ENCODE peak calls at places on chromosomes 3 and 15, in four cellular contexts. S is HepG2, W is K562, I is GM12878. R is an unnamed sample.

GRCh38 chr3:170608475-170608874 is 22.6 kb upstream of the SLC7A14 start:
- DNase-seq in S (no peak), W (no peak), I (no peak), R (no peak)

GRCh38 chr3:109369510-109369909 is 32.2 kb upstream of the DPPA4 start:
- DNase-seq in W (peak), I (no peak), S (peak), R (peak)

GRCh38 chr15:45401665-45402161 is 23.4 kb upstream of the GATM start:
- DNase-seq in W (no peak), S (no peak), I (no peak), R (no peak)

GRCh38 chr15:83943043-83943442 is 289.1 kb downstream of the ADAMTSL3 start:
- DNase-seq in W (no peak), S (no peak), I (no peak), R (no peak)

GRCh38 chr15:32784571-32784970 is 66.8 kb downstream of the GREM1 start:
- DNase-seq in I (no peak), S (no peak), W (no peak), R (no peak)

GRCh38 chr3:65484964-65485363 is 553.8 kb downstream of the MAGI1 start:
- DNase-seq in I (no peak), W (no peak), S (no peak), R (no peak)

GRCh38 chr15:76829939-76830338 is 75.2 kb downstream of the SCAPER start:
- DNase-seq in I (no peak), S (no peak), W (no peak), R (no peak)

GRCh38 chr3:137616019-137616418 is 148.1 kb upstream of the SOX14 start:
- DNase-seq in I (no peak), W (no peak), S (no peak), R (no peak)

GRCh38 chr3:191378142-191378541 is 47.8 kb upstream of the UTS2B start:
- DNase-seq in S (no peak), I (no peak), W (no peak), R (no peak)

GRCh38 chr15:60358935-60359672 is 38.7 kb downstream of the ANXA2 start:
- DNase-seq in W (no peak), I (no peak), S (no peak), R (no peak)

GRCh38 chr3:194314669-194315068 is 36.5 kb downstream of the CPN2 start:
- DNase-seq in S (no peak), W (no peak), I (no peak), R (no peak)

GRCh38 chr3:194316918-194317317 is 34.2 kb downstream of the CPN2 start:
- DNase-seq in W (no peak), I (no peak), S (no peak), R (no peak)

GRCh38 chr3:194313642-194314430 is 37.3 kb downstream of the CPN2 start:
- DNase-seq in S (no peak), W (no peak), I (no peak), R (peak)

GRCh38 chr3:194315965-194316361 is 35.2 kb downstream of the CPN2 start:
- DNase-seq in S (no peak), W (no peak), I (no peak), R (no peak)

DNA sequence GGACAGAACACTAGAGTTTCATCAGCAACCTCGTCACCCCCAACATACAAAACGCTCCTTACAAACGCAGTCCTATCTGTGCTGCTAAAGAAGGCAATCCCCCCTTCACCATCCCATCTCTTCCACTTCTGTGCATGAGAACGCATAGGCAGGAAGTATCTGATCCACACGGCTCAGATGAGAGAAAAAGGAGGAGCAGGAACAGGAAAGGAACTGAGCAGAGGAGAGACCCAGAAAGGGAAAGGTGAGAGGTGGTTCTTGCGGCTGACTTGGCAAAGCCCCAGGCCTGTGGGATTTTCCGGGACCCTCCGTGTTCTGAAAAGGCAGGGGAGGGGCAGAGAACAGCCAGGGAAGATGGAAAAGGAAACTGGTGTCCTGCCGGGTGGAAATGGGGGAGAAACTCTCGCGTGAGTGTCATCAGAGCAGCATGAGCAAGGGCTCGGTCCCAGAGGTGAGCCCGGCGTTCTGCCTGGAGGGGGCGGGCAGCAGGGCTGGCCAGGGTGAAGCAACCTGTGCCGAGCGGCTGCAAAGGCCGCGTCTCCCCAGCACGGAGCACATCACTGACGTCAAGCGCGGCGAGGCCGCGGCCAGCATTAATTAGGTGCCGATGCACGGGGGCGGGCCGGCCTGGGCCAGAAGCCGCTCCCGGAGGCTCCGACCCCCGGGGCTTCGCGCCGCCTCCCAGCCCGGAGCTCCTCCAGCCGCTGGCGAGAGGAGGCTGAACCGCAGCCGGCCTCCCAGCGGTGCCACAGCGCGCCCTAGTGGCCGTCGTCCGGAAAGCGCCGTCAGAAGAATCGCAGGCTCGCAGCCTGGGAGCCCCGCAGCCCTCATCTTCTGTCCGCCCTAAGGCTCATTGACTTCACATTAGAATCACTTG is 35.8 kb downstream of the CPN2 start:
- DNase-seq in S (peak), W (peak), I (peak), R (peak)
- TF ChIP-seq ETV6 in S (peak), W (no peak), I (no peak), R (peak)

GRCh38 chr3:146200461-146201220 is 39.7 kb upstream of the PLOD2 start:
- DNase-seq in S (no peak), I (no peak), W (no peak), R (no peak)
- TF ChIP-seq ETV6 in S (no peak), I (no peak), W (no peak), R (no peak)

GRCh38 chr3:132199451-132199850 is 117.8 kb upstream of the ACP3 start:
- DNase-seq in I (no peak), W (no peak), S (no peak), R (no peak)
- TF ChIP-seq ETV6 in I (no peak), W (no peak), S (no peak), R (no peak)

GRCh38 chr3:49387721-49388120 is 24.1 kb downstream of the RHOA start:
- DNase-seq in I (no peak), S (no peak), W (no peak), R (no peak)
- TF ChIP-seq ETV6 in I (no peak), S (no peak), W (no peak), R (no peak)

GRCh38 chr3:113166719-113167492 is 44.5 kb upstream of the BOC start:
- DNase-seq in S (no peak), W (no peak), I (no peak), R (peak)
- TF ChIP-seq ETV6 in S (no peak), W (no peak), I (no peak), R (no peak)

GRCh38 chr3:184710870-184711365 is 946 bp downstream of the MAGEF1 start:
- DNase-seq in S (no peak), W (peak), I (peak), R (no peak)
- TF ChIP-seq ETV6 in S (no peak), W (no peak), I (no peak), R (no peak)

DNA sequence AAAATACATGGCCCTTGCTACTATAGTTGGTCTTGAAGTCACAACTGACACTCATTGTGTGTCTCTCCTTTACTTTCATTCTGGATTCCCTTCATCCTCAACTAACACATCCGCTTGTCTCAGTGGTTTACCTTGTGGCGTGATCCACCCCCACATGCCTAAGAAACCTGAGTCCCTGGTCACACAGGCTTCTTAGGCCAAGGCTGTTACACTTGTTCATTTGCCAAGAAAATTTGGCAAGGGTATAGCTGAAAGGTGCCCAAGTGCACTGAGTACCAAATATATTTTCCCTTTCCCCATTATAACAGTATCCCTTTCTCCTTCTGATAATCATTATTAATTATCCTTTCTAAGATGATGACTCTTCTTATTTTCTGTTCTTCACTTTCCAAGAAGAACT is 207.6 kb upstream of the STAC start:
- DNase-seq in I (no peak), W (no peak), S (no peak), R (no peak)
- TF ChIP-seq ETV6 in I (no peak), W (no peak), S (no peak), R (no peak)

DNA sequence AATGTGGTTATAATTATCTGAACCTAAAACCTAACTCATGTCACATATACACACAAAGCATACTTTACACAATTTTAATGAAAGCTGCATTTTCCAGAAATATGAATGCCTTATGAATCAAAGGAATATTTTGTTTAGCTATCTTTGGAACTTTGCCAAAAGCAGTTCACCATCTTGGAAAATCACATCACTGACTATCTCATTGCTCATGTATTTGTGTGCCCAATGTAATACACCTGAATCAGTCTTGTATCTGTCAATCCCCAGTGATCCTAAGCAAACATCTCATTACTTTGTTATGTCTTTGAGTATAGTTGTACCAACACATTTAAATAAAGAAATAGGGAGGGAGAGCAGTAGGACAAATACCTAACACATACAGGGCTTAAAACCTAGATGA is 15.6 kb upstream of the CD47 start:
- DNase-seq in W (no peak), S (no peak), I (no peak), R (no peak)
- TF ChIP-seq ETV6 in W (no peak), S (no peak), I (no peak), R (no peak)

R was measured in WTC11.